ENCODE peak calls at places on chromosome 6, in seven cellular contexts. One of them, this sample, is unnamed.
A peak's percentile ranks its signal among the peaks of the same experiment; 100 is the strongest.

GRCh38 chr6:138485005-138485545 is 14.2 kb downstream of the NHSL1 start:
- DNase-seq in uterus: no peak
- DNase-seq in aorta: no peak
- DNase-seq in tibial artery: no peak
- DNase-seq in substantia nigra: no peak
- DNase-seq in lower lobe of right lung: no peak
- DNase-seq in H1: no peak
- DNase-seq in this sample: no peak

GRCh38 chr6:45698046-45698445 is 317.6 kb downstream of the CLIC5 start:
- DNase-seq in substantia nigra: no peak
- DNase-seq in aorta: no peak
- DNase-seq in tibial artery: no peak
- DNase-seq in lower lobe of right lung: no peak
- DNase-seq in H1: no peak
- DNase-seq in uterus: no peak
- DNase-seq in this sample: no peak

GRCh38 chr6:158068893-158069799 is 87.5 kb downstream of the SYNJ2 start:
- DNase-seq in substantia nigra: no peak
- DNase-seq in tibial artery: peak; percentile 76
- DNase-seq in lower lobe of right lung: peak; percentile 78
- DNase-seq in aorta: peak; percentile 81
- DNase-seq in H1: no peak
- DNase-seq in uterus: peak; percentile 53
- DNase-seq in this sample: no peak

GRCh38 chr6:122930252-122931180 is 65.5 kb upstream of the CLVS2 start:
- DNase-seq in uterus: no peak
- DNase-seq in substantia nigra: no peak
- DNase-seq in lower lobe of right lung: no peak
- DNase-seq in H1: no peak
- DNase-seq in tibial artery: no peak
- DNase-seq in aorta: no peak
- DNase-seq in this sample: no peak

GRCh38 chr6:119186490-119186889 is 108.0 kb upstream of the FAM184A start:
- DNase-seq in uterus: no peak
- DNase-seq in H1: no peak
- DNase-seq in aorta: no peak
- DNase-seq in lower lobe of right lung: no peak
- DNase-seq in tibial artery: no peak
- DNase-seq in substantia nigra: no peak
- DNase-seq in this sample: no peak

GRCh38 chr6:167575201-167575696 is 250.4 kb downstream of the TTLL2 start:
- DNase-seq in tibial artery: no peak
- DNase-seq in substantia nigra: no peak
- DNase-seq in uterus: no peak
- DNase-seq in aorta: no peak
- DNase-seq in lower lobe of right lung: no peak
- DNase-seq in H1: no peak
- DNase-seq in this sample: peak; percentile 54

GRCh38 chr6:18389479-18389878 is 2.3 kb downstream of the RNF144B start:
- DNase-seq in H1: no peak
- DNase-seq in substantia nigra: no peak
- DNase-seq in tibial artery: no peak
- DNase-seq in uterus: no peak
- DNase-seq in aorta: no peak
- DNase-seq in lower lobe of right lung: no peak
- DNase-seq in this sample: no peak

GRCh38 chr6:157627195-157627966 is 195.7 kb upstream of the SNX9 start:
- DNase-seq in lower lobe of right lung: no peak
- DNase-seq in substantia nigra: no peak
- DNase-seq in tibial artery: no peak
- DNase-seq in aorta: no peak
- DNase-seq in H1: no peak
- DNase-seq in uterus: no peak
- DNase-seq in this sample: no peak

GRCh38 chr6:37092851-37093727 is 76.9 kb upstream of the PIM1 start:
- DNase-seq in lower lobe of right lung: no peak
- DNase-seq in uterus: peak; percentile 27
- DNase-seq in aorta: no peak
- DNase-seq in H1: no peak
- DNase-seq in substantia nigra: no peak
- DNase-seq in tibial artery: no peak
- DNase-seq in this sample: no peak

GRCh38 chr6:141107562-141108160 is 1025.1 kb upstream of the GJE1 start:
- DNase-seq in lower lobe of right lung: no peak
- DNase-seq in aorta: no peak
- DNase-seq in substantia nigra: no peak
- DNase-seq in H1: no peak
- DNase-seq in uterus: no peak
- DNase-seq in tibial artery: no peak
- DNase-seq in this sample: no peak

GRCh38 chr6:138397128-138397814 is 6.8 kb upstream of the HEBP2 start:
- DNase-seq in uterus: no peak
- DNase-seq in tibial artery: no peak
- DNase-seq in aorta: no peak
- DNase-seq in lower lobe of right lung: no peak
- DNase-seq in substantia nigra: no peak
- DNase-seq in H1: no peak
- DNase-seq in this sample: no peak

GRCh38 chr6:5457983-5458683 is 196.8 kb downstream of the FARS2 start:
- DNase-seq in lower lobe of right lung: peak; percentile 76
- DNase-seq in tibial artery: no peak
- DNase-seq in uterus: no peak
- DNase-seq in H1: no peak
- DNase-seq in aorta: peak; percentile 72
- DNase-seq in substantia nigra: peak; percentile 11
- DNase-seq in this sample: no peak

GRCh38 chr6:135451617-135452190 is 45.8 kb downstream of the AHI1 start:
- DNase-seq in tibial artery: no peak
- DNase-seq in lower lobe of right lung: no peak
- DNase-seq in uterus: no peak
- DNase-seq in substantia nigra: no peak
- DNase-seq in aorta: no peak
- DNase-seq in H1: no peak
- DNase-seq in this sample: no peak

GRCh38 chr6:137240168-137240567 is 21.0 kb upstream of the IFNGR1 start:
- DNase-seq in aorta: no peak
- DNase-seq in lower lobe of right lung: peak; percentile 80
- DNase-seq in tibial artery: peak; percentile 80
- DNase-seq in uterus: no peak
- DNase-seq in substantia nigra: no peak
- DNase-seq in H1: no peak
- DNase-seq in this sample: peak; percentile 86

GRCh38 chr6:14458669-14459266 is 341.2 kb downstream of the CD83 start:
- DNase-seq in H1: no peak
- DNase-seq in uterus: no peak
- DNase-seq in lower lobe of right lung: no peak
- DNase-seq in aorta: no peak
- DNase-seq in substantia nigra: no peak
- DNase-seq in tibial artery: no peak
- DNase-seq in this sample: no peak

GRCh38 chr6:122405417-122405816 is 6.0 kb downstream of the HSF2 start:
- DNase-seq in tibial artery: no peak
- DNase-seq in H1: no peak
- DNase-seq in lower lobe of right lung: no peak
- DNase-seq in aorta: no peak
- DNase-seq in uterus: no peak
- DNase-seq in substantia nigra: no peak
- DNase-seq in this sample: no peak

GRCh38 chr6:100257661-100258395 is 206.9 kb downstream of the SIM1 start:
- DNase-seq in lower lobe of right lung: no peak
- DNase-seq in uterus: no peak
- DNase-seq in substantia nigra: no peak
- DNase-seq in H1: no peak
- DNase-seq in aorta: no peak
- DNase-seq in tibial artery: no peak
- DNase-seq in this sample: no peak

GRCh38 chr6:19690676-19691075 is 146.5 kb upstream of the ID4 start:
- DNase-seq in substantia nigra: no peak
- DNase-seq in H1: no peak
- DNase-seq in aorta: no peak
- DNase-seq in uterus: no peak
- DNase-seq in lower lobe of right lung: no peak
- DNase-seq in tibial artery: no peak
- DNase-seq in this sample: no peak

GRCh38 chr6:37630281-37630799 is 67.3 kb downstream of the MDGA1 start:
- DNase-seq in aorta: no peak
- DNase-seq in lower lobe of right lung: no peak
- DNase-seq in uterus: no peak
- DNase-seq in H1: no peak
- DNase-seq in substantia nigra: no peak
- DNase-seq in tibial artery: peak; percentile 33
- DNase-seq in this sample: no peak

GRCh38 chr6:116564921-116565872 is 6.1 kb upstream of the RWDD1 start:
- DNase-seq in aorta: peak; percentile 78
- DNase-seq in substantia nigra: no peak
- DNase-seq in lower lobe of right lung: peak; percentile 51
- DNase-seq in tibial artery: no peak
- DNase-seq in H1: no peak
- DNase-seq in uterus: no peak
- DNase-seq in this sample: no peak

GRCh38 chr6:95280690-95281273 is 296.6 kb upstream of the MANEA start:
- DNase-seq in tibial artery: no peak
- DNase-seq in lower lobe of right lung: no peak
- DNase-seq in H1: no peak
- DNase-seq in aorta: no peak
- DNase-seq in substantia nigra: no peak
- DNase-seq in uterus: no peak
- DNase-seq in this sample: no peak

DNA sequence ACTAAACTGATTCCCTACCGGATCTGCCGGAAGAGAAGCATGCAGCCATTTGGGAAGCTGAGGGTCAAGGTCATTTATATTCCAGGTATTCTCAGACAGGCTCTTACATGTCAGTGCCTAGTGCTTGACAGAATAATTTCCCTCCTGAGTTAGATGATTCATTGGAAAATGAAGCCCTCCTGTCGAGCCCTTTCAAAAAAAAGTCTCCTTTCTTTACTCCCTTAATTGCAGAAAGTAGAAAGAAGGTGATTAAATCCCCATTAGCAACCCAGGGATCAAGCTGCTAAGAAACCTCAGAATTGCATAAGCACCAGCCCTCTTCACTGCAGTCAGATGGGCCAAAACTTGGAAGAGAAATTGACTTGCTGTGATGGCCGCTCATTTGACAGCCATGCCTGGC is 60.9 kb upstream of the ARMH2 start:
- DNase-seq in H1: no peak
- DNase-seq in substantia nigra: no peak
- DNase-seq in lower lobe of right lung: no peak
- DNase-seq in uterus: no peak
- DNase-seq in aorta: no peak
- DNase-seq in tibial artery: no peak
- DNase-seq in this sample: no peak
- H3K27ac ChIP-seq in H1: no peak overlapping the region
- H3K27ac ChIP-seq in substantia nigra: no peak overlapping the region
- H3K27ac ChIP-seq in lower lobe of right lung: no peak overlapping the region
- H3K27ac ChIP-seq in uterus: peak overlapping the region; percentile 84
- H3K27ac ChIP-seq in aorta: no peak overlapping the region
- H3K27ac ChIP-seq in tibial artery: no peak overlapping the region
- H3K27ac ChIP-seq in this sample: no peak overlapping the region

GRCh38 chr6:112235956-112236355 is 18.4 kb downstream of the LAMA4 start:
- DNase-seq in tibial artery: no peak
- DNase-seq in aorta: no peak
- DNase-seq in lower lobe of right lung: no peak
- DNase-seq in uterus: no peak
- DNase-seq in H1: no peak
- DNase-seq in substantia nigra: no peak
- DNase-seq in this sample: no peak

GRCh38 chr6:112233864-112234263 is 20.5 kb downstream of the LAMA4 start:
- DNase-seq in aorta: no peak
- DNase-seq in H1: no peak
- DNase-seq in lower lobe of right lung: no peak
- DNase-seq in substantia nigra: no peak
- DNase-seq in uterus: no peak
- DNase-seq in tibial artery: no peak
- DNase-seq in this sample: no peak

GRCh38 chr6:112234596-112234995 is 19.8 kb downstream of the LAMA4 start:
- DNase-seq in H1: no peak
- DNase-seq in lower lobe of right lung: no peak
- DNase-seq in tibial artery: no peak
- DNase-seq in uterus: no peak
- DNase-seq in aorta: no peak
- DNase-seq in substantia nigra: no peak
- DNase-seq in this sample: no peak

GRCh38 chr6:112231609-112232060 is 22.7 kb downstream of the LAMA4 start:
- DNase-seq in tibial artery: no peak
- DNase-seq in uterus: peak; percentile 53
- DNase-seq in lower lobe of right lung: no peak
- DNase-seq in H1: no peak
- DNase-seq in aorta: no peak
- DNase-seq in substantia nigra: no peak
- DNase-seq in this sample: no peak

GRCh38 chr6:112232845-112233256 is 21.5 kb downstream of the LAMA4 start:
- DNase-seq in tibial artery: no peak
- DNase-seq in H1: no peak
- DNase-seq in aorta: no peak
- DNase-seq in substantia nigra: no peak
- DNase-seq in lower lobe of right lung: no peak
- DNase-seq in uterus: peak; percentile 59
- DNase-seq in this sample: no peak
- H3K27ac ChIP-seq in tibial artery: peak overlapping the region; percentile 65
- H3K27ac ChIP-seq in H1: no peak overlapping the region
- H3K27ac ChIP-seq in aorta: peak overlapping the region; percentile 63
- H3K27ac ChIP-seq in substantia nigra: no peak overlapping the region
- H3K27ac ChIP-seq in lower lobe of right lung: no peak overlapping the region
- H3K27ac ChIP-seq in uterus: peak overlapping the region; percentile 86
- H3K27ac ChIP-seq in this sample: peak overlapping the region; percentile 72

GRCh38 chr6:11732036-11732545 is 46.5 kb downstream of the ADTRP start:
- DNase-seq in aorta: peak; percentile 90
- DNase-seq in uterus: peak; percentile 35
- DNase-seq in lower lobe of right lung: peak; percentile 80
- DNase-seq in substantia nigra: peak; percentile 32
- DNase-seq in H1: no peak
- DNase-seq in tibial artery: peak; percentile 93
- DNase-seq in this sample: peak; percentile 88
- H3K27ac ChIP-seq in aorta: peak overlapping the region; percentile 87
- H3K27ac ChIP-seq in uterus: no peak overlapping the region
- H3K27ac ChIP-seq in lower lobe of right lung: peak overlapping the region; percentile 61
- H3K27ac ChIP-seq in substantia nigra: no peak overlapping the region
- H3K27ac ChIP-seq in H1: no peak overlapping the region
- H3K27ac ChIP-seq in tibial artery: peak overlapping the region; percentile 77
- H3K27ac ChIP-seq in this sample: peak overlapping the region; percentile 9

GRCh38 chr6:133893324-133893692 is 4.4 kb downstream of the TCF21 start:
- DNase-seq in aorta: no peak
- DNase-seq in substantia nigra: no peak
- DNase-seq in lower lobe of right lung: no peak
- DNase-seq in tibial artery: no peak
- DNase-seq in uterus: no peak
- DNase-seq in H1: no peak
- DNase-seq in this sample: no peak

GRCh38 chr6:133895573-133896343 is 6.8 kb downstream of the TCF21 start:
- DNase-seq in lower lobe of right lung: no peak
- DNase-seq in aorta: peak; percentile 75
- DNase-seq in tibial artery: no peak
- DNase-seq in H1: no peak
- DNase-seq in substantia nigra: no peak
- DNase-seq in uterus: no peak
- DNase-seq in this sample: no peak

GRCh38 chr6:133894795-133895401 is 6.0 kb downstream of the TCF21 start:
- DNase-seq in aorta: no peak
- DNase-seq in substantia nigra: no peak
- DNase-seq in tibial artery: no peak
- DNase-seq in uterus: peak; percentile 56
- DNase-seq in H1: no peak
- DNase-seq in lower lobe of right lung: no peak
- DNase-seq in this sample: no peak

GRCh38 chr6:133892444-133893323 is 3.8 kb downstream of the TCF21 start:
- DNase-seq in substantia nigra: no peak
- DNase-seq in aorta: no peak
- DNase-seq in H1: no peak
- DNase-seq in lower lobe of right lung: no peak
- DNase-seq in uterus: no peak
- DNase-seq in tibial artery: no peak
- DNase-seq in this sample: no peak

GRCh38 chr6:133894369-133894768 is 5.5 kb downstream of the TCF21 start:
- DNase-seq in aorta: no peak
- DNase-seq in substantia nigra: no peak
- DNase-seq in tibial artery: no peak
- DNase-seq in lower lobe of right lung: no peak
- DNase-seq in H1: no peak
- DNase-seq in uterus: no peak
- DNase-seq in this sample: no peak
- H3K27ac ChIP-seq in aorta: no peak overlapping the region
- H3K27ac ChIP-seq in substantia nigra: no peak overlapping the region
- H3K27ac ChIP-seq in tibial artery: no peak overlapping the region
- H3K27ac ChIP-seq in lower lobe of right lung: peak overlapping the region; percentile 68
- H3K27ac ChIP-seq in H1: no peak overlapping the region
- H3K27ac ChIP-seq in uterus: peak overlapping the region; percentile 63
- H3K27ac ChIP-seq in this sample: peak overlapping the region; percentile 81

This sample was measured in right atrium auricular region.